ENCODE peak calls at places on chromosomes 2 and 18, in seven cellular contexts. U is Panc1, F is breast epithelium, R is spleen, L is GM12891, X is HCT116, J is transverse colon. Y is an unnamed sample.

GRCh38 chr2:128714285-128714684 is 395.6 kb upstream of the HS6ST1 start:
- DNase-seq in U (no peak), F (no peak), R (no peak), L (no peak), X (no peak), J (no peak), Y (no peak)

GRCh38 chr18:46243095-46243494 is 138.9 kb downstream of the HAUS1 start:
- DNase-seq in U (no peak), F (no peak), R (no peak), L (no peak), X (no peak), J (no peak), Y (no peak)

GRCh38 chr2:190537765-190538164 is 3.2 kb upstream of the NEMP2 start:
- DNase-seq in U (no peak), F (no peak), R (no peak), L (no peak), X (no peak), J (no peak), Y (no peak)

GRCh38 chr18:2723207-2723606 is 67.7 kb downstream of the SMCHD1 start:
- DNase-seq in U (no peak), F (no peak), R (no peak), L (no peak), X (no peak), J (no peak), Y (no peak)

GRCh38 chr2:150303281-150303680 is 184.2 kb downstream of the RND3 start:
- DNase-seq in U (no peak), F (no peak), R (no peak), L (no peak), X (peak; percentile 3), J (no peak), Y (no peak)

GRCh38 chr18:26575865-26576217 is 27.5 kb upstream of the KCTD1 start:
- DNase-seq in U (no peak), F (no peak), R (no peak), L (no peak), X (no peak), J (no peak), Y (no peak)

GRCh38 chr2:46097714-46098480 is 199.3 kb upstream of the EPAS1 start:
- DNase-seq in U (peak; percentile 79), F (no peak), R (no peak), L (no peak), X (peak; percentile 24), J (peak; percentile 76), Y (no peak)

GRCh38 chr2:109171444-109172334 is 42.7 kb downstream of the SH3RF3 start:
- DNase-seq in U (no peak), F (no peak), R (no peak), L (no peak), X (no peak), J (peak; percentile 54), Y (no peak)

GRCh38 chr2:144432014-144432413 is 87.9 kb downstream of the ZEB2 start:
- DNase-seq in U (no peak), F (no peak), R (no peak), L (no peak), X (no peak), J (no peak), Y (no peak)

GRCh38 chr2:144431384-144431783 is 88.5 kb downstream of the ZEB2 start:
- DNase-seq in U (no peak), F (no peak), R (no peak), L (no peak), X (no peak), J (no peak), Y (no peak)

GRCh38 chr2:144432921-144433320 is 87.0 kb downstream of the ZEB2 start:
- DNase-seq in U (no peak), F (no peak), R (no peak), L (no peak), X (no peak), J (no peak), Y (no peak)

GRCh38 chr2:144429396-144430112 is 90.4 kb downstream of the ZEB2 start:
- DNase-seq in U (no peak), F (no peak), R (no peak), L (no peak), X (no peak), J (no peak), Y (no peak)

DNA sequence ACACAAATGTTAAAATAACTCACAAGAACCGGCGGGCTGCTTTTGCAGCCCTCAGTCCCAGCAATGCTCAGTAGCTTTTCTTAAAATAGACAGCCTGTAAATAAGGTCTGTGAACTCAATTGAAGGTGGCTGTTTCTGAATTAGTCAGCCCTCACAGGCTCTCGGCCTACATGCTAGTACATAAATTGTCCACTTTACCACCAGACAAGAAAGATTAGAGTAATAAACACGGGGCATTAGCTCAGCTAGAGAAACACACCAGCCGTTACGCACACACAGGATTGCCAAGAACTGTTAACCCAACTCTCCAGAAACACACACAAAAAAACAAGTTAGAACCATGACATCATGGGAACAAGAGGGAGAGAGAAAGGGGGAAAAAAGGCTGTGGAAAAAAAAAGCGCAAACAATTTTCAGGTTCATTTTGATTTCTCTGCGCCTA is 89.2 kb downstream of the ZEB2 start:
- DNase-seq in U (no peak), F (no peak), R (no peak), L (no peak), X (no peak), J (no peak), Y (no peak)
- TF ChIP-seq POLR2AphosphoS5 in U (no peak), F (no peak), R (no peak), L (no peak), X (no peak), J (no peak), Y (no peak)

DNA sequence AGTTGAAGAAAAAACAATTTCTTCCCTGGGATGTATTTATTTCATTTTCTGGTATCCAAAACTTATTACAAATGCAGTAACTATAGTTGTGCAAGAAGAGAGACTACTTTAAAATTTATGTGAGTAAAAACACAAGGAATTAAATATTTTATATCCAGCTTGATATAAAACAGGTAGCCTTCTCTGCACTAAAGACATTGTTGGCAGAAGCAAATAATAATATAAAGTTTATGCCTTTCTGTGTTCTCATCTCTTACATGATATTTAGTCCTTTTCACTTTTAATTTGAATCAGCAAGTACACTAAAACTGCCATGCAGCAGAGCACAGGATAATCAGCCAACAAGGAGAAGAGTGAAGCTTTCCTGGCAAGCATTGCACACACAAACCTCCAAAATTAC is 352.7 kb downstream of the ARL6IP6 start:
- DNase-seq in U (no peak), F (no peak), R (no peak), L (no peak), X (no peak), J (no peak), Y (no peak)
- TF ChIP-seq POLR2AphosphoS5 in U (no peak), F (no peak), R (no peak), L (no peak), X (no peak), J (no peak), Y (no peak)

GRCh38 chr18:74857901-74858300 is 260.2 kb downstream of the ZNF407 start:
- DNase-seq in U (no peak), F (no peak), R (no peak), L (no peak), X (no peak), J (no peak), Y (no peak)

GRCh38 chr18:74856967-74857366 is 259.3 kb downstream of the ZNF407 start:
- DNase-seq in U (no peak), F (no peak), R (no peak), L (no peak), X (no peak), J (no peak), Y (no peak)

GRCh38 chr18:74862094-74862493 is 264.4 kb downstream of the ZNF407 start:
- DNase-seq in U (no peak), F (no peak), R (no peak), L (no peak), X (no peak), J (no peak), Y (no peak)

GRCh38 chr18:74866577-74866976 is 268.9 kb downstream of the ZNF407 start:
- DNase-seq in U (no peak), F (no peak), R (no peak), L (no peak), X (no peak), J (no peak), Y (no peak)

GRCh38 chr18:74861154-74861553 is 263.5 kb downstream of the ZNF407 start:
- DNase-seq in U (no peak), F (no peak), R (no peak), L (no peak), X (no peak), J (no peak), Y (no peak)
- TF ChIP-seq POLR2AphosphoS5 in U (no peak), F (no peak), R (no peak), L (no peak), X (no peak), J (no peak), Y (no peak)

GRCh38 chr2:152238021-152238420 is 62.5 kb upstream of the STAM2 start:
- DNase-seq in U (no peak), F (no peak), R (no peak), L (no peak), X (no peak), J (no peak), Y (no peak)
- TF ChIP-seq POLR2AphosphoS5 in U (no peak), F (no peak), R (no peak), L (no peak), X (no peak), J (no peak), Y (no peak)

GRCh38 chr2:66849128-66849527 is 414.2 kb downstream of the MEIS1 start:
- DNase-seq in U (no peak), F (no peak), R (no peak), L (no peak), X (no peak), J (no peak), Y (no peak)

GRCh38 chr2:66851449-66851872 is 416.5 kb downstream of the MEIS1 start:
- DNase-seq in U (no peak), F (no peak), R (no peak), L (no peak), X (no peak), J (peak; percentile 20), Y (no peak)

GRCh38 chr2:66854304-66854703 is 419.4 kb downstream of the MEIS1 start:
- DNase-seq in U (no peak), F (no peak), R (no peak), L (no peak), X (no peak), J (no peak), Y (no peak)

GRCh38 chr2:66850406-66850805 is 415.5 kb downstream of the MEIS1 start:
- DNase-seq in U (no peak), F (no peak), R (no peak), L (no peak), X (no peak), J (peak; percentile 14), Y (no peak)

DNA sequence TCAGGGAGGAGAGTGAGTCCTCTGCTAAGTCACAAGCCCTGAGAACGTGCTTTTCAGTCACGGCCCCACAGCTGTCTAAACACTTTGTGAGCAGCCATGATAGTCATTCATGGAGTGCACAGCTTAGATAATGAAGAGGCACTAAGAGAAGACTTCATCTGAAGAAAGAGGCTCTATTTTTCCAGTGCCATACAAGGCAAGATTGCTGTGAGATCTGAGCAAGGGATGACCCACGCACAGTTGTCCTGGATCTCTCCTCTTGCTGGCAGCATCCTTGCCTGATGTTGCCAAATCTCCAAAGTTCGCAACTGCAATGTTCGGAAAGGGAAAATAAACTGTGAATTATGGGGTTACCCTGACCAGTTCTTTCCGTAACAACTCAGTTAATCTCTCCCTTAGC is 418.7 kb downstream of the MEIS1 start:
- DNase-seq in U (no peak), F (no peak), R (no peak), L (no peak), X (no peak), J (peak; percentile 46), Y (no peak)
- TF ChIP-seq POLR2AphosphoS5 in U (no peak), F (no peak), R (no peak), L (no peak), X (no peak), J (peak; percentile 76), Y (no peak)

GRCh38 chr2:27324720-27325119 is 1.8 kb upstream of the MPV17 start:
- DNase-seq in U (no peak), F (no peak), R (no peak), L (no peak), X (no peak), J (no peak), Y (no peak)
- TF ChIP-seq POLR2AphosphoS5 in U (no peak), F (no peak), R (peak; percentile 7), L (no peak), X (peak; percentile 46), J (no peak), Y (no peak)

Y was measured in GM12892.